ENCODE peak calls at places on chromosomes 5 and 9, in five cellular contexts. Q, D, G, B and J are unnamed samples. For H3K9me3 and H3K27me3, the result is how much of the 10 kb centered on the place peaks cover.

GRCh38 chr5:39599721-39600431 is 175.1 kb upstream of the DAB2 start:
- DNase-seq in Q (no peak), D (no peak), G (no peak), B (peak), J (peak)

GRCh38 chr5:84290673-84291072 is 94.0 kb downstream of the EDIL3 start:
- DNase-seq in Q (no peak), D (no peak), G (no peak), B (no peak), J (no peak)

GRCh38 chr5:164235176-164235914 is 729.9 kb downstream of the MAT2B start:
- DNase-seq in Q (no peak), D (no peak), G (no peak), B (peak), J (no peak)

GRCh38 chr5:67065237-67065636 is 131.4 kb downstream of the CD180 start:
- DNase-seq in Q (no peak), D (no peak), G (no peak), B (no peak), J (no peak)

GRCh38 chr5:9540791-9541190 is 5.1 kb downstream of the SEMA5A start:
- DNase-seq in Q (no peak), D (no peak), G (no peak), B (no peak), J (no peak)

GRCh38 chr5:37492778-37493555 is 113.8 kb downstream of the WDR70 start:
- DNase-seq in Q (no peak), D (no peak), G (no peak), B (no peak), J (no peak)

GRCh38 chr5:62385136-62385535 is 18.6 kb downstream of the DIMT1 start:
- DNase-seq in Q (no peak), D (no peak), G (no peak), B (no peak), J (peak)

GRCh38 chr5:56819027-56819881 is 3.9 kb downstream of the MAP3K1 start:
- DNase-seq in Q (no peak), D (no peak), G (no peak), B (peak), J (no peak)

GRCh38 chr5:114296191-114296590 is 65.7 kb upstream of the KCNN2 start:
- DNase-seq in Q (no peak), D (no peak), G (no peak), B (no peak), J (no peak)

GRCh38 chr5:150999704-151000452 is 20.5 kb upstream of the GPX3 start:
- DNase-seq in Q (no peak), D (no peak), G (no peak), B (no peak), J (no peak)

GRCh38 chr5:41918105-41918504 is 7.0 kb upstream of the FBXO4 start:
- DNase-seq in Q (no peak), D (no peak), G (no peak), B (no peak), J (no peak)

GRCh38 chr5:129905467-129906176 is 1.4 kb downstream of the CHSY3 start:
- DNase-seq in Q (peak), D (no peak), G (no peak), B (no peak), J (no peak)

GRCh38 chr5:83865579-83865978 is 144.9 kb upstream of the HAPLN1 start:
- DNase-seq in Q (no peak), D (no peak), G (no peak), B (no peak), J (no peak)

GRCh38 chr5:39020465-39020864 is 53.7 kb downstream of the RICTOR start:
- DNase-seq in Q (no peak), D (no peak), G (no peak), B (no peak), J (no peak)

GRCh38 chr5:65811895-65812294 is 89.9 kb downstream of the NLN start:
- DNase-seq in Q (no peak), D (no peak), G (peak), B (no peak), J (no peak)

GRCh38 chr9:95078934-95079333 is 238.6 kb downstream of the FANCC start:
- DNase-seq in Q (no peak), D (no peak), G (no peak), B (no peak), J (peak)

GRCh38 chr5:139267481-139267880 is 26.1 kb upstream of the MATR3 start:
- DNase-seq in Q (no peak), D (no peak), G (no peak), B (no peak), J (no peak)

GRCh38 chr5:119220576-119221197 is 135.1 kb upstream of the TNFAIP8 start:
- DNase-seq in Q (no peak), D (no peak), G (no peak), B (no peak), J (no peak)

GRCh38 chr9:99373912-99374311 is 151.8 kb downstream of the SEC61B start:
- DNase-seq in Q (no peak), D (no peak), G (no peak), B (no peak), J (no peak)

GRCh38 chr5:66959668-66960067 is 236.9 kb downstream of the CD180 start:
- DNase-seq in Q (no peak), D (no peak), G (no peak), B (no peak), J (no peak)

GRCh38 chr5:159645194-159645846 is 271.0 kb upstream of the ADRA1B start:
- DNase-seq in Q (no peak), D (no peak), G (no peak), B (no peak), J (no peak)

GRCh38 chr9:4592886-4593285 is 69.2 kb upstream of the PLPP6 start:
- DNase-seq in Q (no peak), D (no peak), G (no peak), B (no peak), J (no peak)

GRCh38 chr5:144114571-144114970 is 55.9 kb downstream of the YIPF5 start:
- DNase-seq in Q (no peak), D (no peak), G (no peak), B (no peak), J (no peak)
- H3K9me3 ChIP-seq in Q (under half), D (under half), G (under half), B (under half), J (under half)

GRCh38 chr5:53480474-53481353 is at the start of gene FST:
- DNase-seq in Q (no peak), D (no peak), G (no peak), B (no peak), J (no peak)
- H3K27me3 ChIP-seq in Q (under half), D (under half), G (half or more), B (half or more), J (under half)

GRCh38 chr9:93862877-93863545 is 92.1 kb downstream of the BARX1 start:
- DNase-seq in Q (no peak), D (no peak), G (no peak), B (no peak), J (no peak)

GRCh38 chr9:93859431-93860215 is 95.5 kb downstream of the BARX1 start:
- DNase-seq in Q (no peak), D (no peak), G (no peak), B (no peak), J (no peak)

GRCh38 chr9:93864029-93864428 is 91.1 kb downstream of the BARX1 start:
- DNase-seq in Q (no peak), D (no peak), G (no peak), B (no peak), J (no peak)

GRCh38 chr9:93861736-93862358 is 93.3 kb downstream of the BARX1 start:
- DNase-seq in Q (no peak), D (no peak), G (no peak), B (no peak), J (no peak)

DNA sequence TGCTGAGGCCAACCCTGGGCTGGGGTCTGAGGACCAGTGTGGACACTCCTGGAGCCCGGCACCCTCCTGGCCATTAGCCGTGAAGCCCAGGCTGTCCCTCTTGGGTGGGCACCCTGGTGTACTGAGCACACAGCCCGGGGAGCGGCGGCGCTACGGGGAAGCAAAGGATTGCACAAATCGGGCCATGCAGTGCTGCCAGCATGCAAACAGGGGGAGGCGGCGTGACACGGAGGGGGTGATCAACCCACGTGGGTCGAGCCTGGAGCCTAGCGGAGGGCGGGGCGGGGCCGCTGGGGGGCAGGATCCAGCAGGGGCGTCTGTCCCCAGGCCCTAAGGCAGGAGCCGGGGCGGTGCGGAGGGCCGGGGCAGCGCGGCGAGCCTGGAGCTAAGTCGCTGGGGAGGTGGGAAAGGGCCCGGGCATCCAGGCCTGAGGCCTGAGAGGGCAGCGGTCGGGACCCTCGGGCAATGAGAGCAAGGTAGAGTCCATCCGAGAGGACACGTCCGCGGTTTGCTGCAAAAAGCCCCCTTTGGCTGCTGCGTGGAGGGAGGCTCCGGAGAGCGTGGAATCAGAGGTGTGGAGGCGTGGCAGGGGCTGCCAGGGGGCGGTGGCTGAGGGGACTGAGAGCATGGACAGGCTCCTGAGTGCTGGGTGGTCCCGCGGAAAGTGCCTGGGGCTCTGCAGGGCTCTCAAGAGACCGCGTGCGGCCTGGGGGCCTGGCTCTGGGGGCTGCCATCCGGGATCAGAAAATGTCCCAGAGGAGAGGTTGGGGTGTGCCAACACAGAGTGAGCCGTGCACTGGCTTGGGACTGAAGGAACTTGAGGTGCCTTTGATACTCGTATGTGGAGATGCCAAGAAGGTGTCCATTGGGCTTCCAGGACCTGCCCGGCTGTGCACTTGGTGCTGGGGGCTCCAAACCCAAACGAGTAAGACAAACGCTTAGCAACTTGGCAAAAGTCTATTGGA is 94.2 kb downstream of the BARX1 start:
- DNase-seq in Q (no peak), D (no peak), G (no peak), B (no peak), J (no peak)
- H3K9me3 ChIP-seq in Q (under half), D (under half), G (under half), B (under half), J (under half)

DNA sequence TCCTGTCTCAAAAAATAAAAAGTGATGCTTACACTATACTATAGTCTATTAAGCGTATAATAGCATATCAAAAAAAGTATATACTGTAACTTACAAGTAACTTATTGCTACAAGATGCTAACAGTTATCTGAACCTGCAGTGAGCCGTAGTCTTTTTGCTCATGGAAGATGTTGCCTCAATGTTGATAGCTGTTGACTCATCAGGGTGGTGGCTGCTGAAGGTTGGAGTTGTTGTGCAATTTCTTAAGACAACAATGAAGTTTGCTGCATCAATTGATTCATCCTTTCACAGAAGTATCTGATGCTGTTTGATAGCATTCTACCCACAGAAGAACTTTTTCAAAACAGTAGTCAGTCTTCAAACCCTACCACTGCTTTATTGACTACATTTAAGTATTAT is 7.8 kb upstream of the C9orf40 start:
- DNase-seq in Q (no peak), D (no peak), G (no peak), B (no peak), J (no peak)
- H3K27me3 ChIP-seq in Q (under half), D (under half), G (under half), B (under half), J (under half)

GRCh38 chr5:124732891-124733670 is 13.4 kb downstream of the ZNF608 start:
- DNase-seq in Q (no peak), D (no peak), G (no peak), B (no peak), J (no peak)

GRCh38 chr5:124735169-124735858 is 11.1 kb downstream of the ZNF608 start:
- DNase-seq in Q (no peak), D (no peak), G (peak), B (peak), J (peak)

GRCh38 chr5:124736814-124737186 is 9.6 kb downstream of the ZNF608 start:
- DNase-seq in Q (no peak), D (no peak), G (no peak), B (no peak), J (no peak)

GRCh38 chr5:124736111-124736813 is 10.2 kb downstream of the ZNF608 start:
- DNase-seq in Q (no peak), D (no peak), G (no peak), B (no peak), J (no peak)

DNA sequence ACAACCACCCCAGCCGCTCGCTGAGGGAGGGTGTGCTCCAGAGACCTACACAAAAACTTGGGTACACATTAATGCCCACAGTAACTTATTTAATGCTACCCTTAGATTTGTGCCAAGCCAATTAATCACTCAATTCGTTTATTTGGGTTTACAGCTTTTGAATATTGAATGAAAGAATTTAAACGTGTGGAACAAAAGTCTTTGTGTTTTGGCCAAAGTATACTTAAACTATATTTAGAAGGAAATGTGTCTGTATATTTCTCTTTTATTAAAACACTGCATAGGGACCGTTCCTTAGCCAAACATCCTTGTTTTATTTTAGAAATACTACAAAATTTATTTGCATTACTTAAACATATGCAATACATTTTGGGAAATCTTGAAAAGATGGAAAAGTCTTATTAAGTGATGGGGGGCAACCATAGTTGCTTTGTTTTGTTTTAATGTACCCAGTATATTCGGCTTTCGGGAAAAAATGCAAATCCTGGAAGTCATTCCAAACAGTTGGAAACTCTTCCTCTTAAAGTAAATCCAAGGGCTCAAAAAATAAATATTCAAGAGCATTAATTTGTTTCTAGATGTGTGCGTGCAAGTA is 11.8 kb downstream of the ZNF608 start:
- DNase-seq in Q (no peak), D (no peak), G (no peak), B (no peak), J (no peak)
- H3K9me3 ChIP-seq in Q (under half), D (under half), G (under half), B (under half), J (under half)

DNA sequence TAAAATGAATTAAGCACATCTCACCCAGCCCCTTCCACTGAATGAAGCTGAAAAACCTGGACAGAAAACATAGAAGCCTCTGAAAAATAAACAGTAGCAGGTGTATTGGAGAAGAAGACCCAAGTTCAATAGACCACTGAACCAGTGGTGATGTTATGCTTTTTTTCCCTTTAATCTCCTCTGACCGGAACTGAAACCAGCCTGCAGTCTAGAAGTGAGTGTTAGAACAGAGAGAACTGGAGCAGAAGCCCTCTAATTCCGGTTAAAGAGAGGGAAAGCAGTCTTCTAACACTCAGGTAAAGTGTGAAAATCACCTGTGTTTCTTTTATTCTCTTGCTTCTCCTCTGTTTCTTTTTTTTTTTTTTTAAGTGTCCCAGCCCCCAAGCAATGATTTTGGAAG is 83.5 kb upstream of the CCL21 start:
- DNase-seq in Q (no peak), D (no peak), G (no peak), B (no peak), J (no peak)
- H3K27me3 ChIP-seq in Q (under half), D (under half), G (under half), B (under half), J (under half)

GRCh38 chr5:141411575-141411974 is 1.2 kb upstream of the PCDHGA10 start:
- DNase-seq in Q (no peak), D (no peak), G (no peak), B (no peak), J (no peak)
- H3K9me3 ChIP-seq in Q (under half), D (under half), G (under half), B (half or more), J (under half)

GRCh38 chr9:91419222-91420191 is 4.1 kb downstream of the NFIL3 start:
- DNase-seq in Q (peak), D (no peak), G (peak), B (peak), J (peak)
- H3K27me3 ChIP-seq in Q (under half), D (under half), G (under half), B (under half), J (under half)

DNA sequence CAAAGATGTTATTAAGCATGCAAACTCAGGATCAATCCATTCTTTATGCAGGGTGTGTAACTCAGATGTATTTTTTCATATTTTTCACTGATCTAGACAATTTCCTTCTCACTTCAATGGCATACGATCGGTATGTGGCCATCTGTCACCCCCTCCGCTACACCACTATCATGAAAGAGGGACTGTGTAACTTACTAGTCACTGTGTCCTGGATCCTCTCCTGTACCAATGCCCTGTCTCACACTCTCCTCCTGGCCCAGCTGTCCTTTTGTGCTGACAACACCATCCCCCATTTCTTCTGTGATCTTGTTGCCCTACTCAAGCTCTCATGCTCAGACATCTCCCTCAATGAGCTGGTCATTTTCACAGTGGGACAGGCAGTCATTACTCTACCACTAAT is 435 bp downstream of the OR1J4 start:
- DNase-seq in Q (no peak), D (no peak), G (no peak), B (no peak), J (no peak)
- H3K9me3 ChIP-seq in Q (under half), D (under half), G (under half), B (under half), J (under half)

GRCh38 chr9:111991179-111991578 is 94.6 kb downstream of the UGCG start:
- DNase-seq in Q (no peak), D (no peak), G (no peak), B (no peak), J (no peak)
- H3K27me3 ChIP-seq in Q (under half), D (under half), G (under half), B (under half), J (under half)